ENCODE peak calls at places on chromosomes 11 and 22, in four cellular contexts. D is right lobe of liver, R is ovary, P is cardiac muscle cell. X is an unnamed sample.
A peak's percentile ranks its signal among the peaks of the same experiment; 100 is the strongest.

GRCh38 chr11:68711114-68711513 is 26.8 kb downstream of the GAL start:
- DNase-seq in R (no peak), D (no peak), P (no peak), X (no peak)

GRCh38 chr22:31154975-31155374 is 5.0 kb upstream of the RNF185 start:
- DNase-seq in D (no peak), P (no peak), R (no peak), X (no peak)

GRCh38 chr11:44539971-44540370 is 25.5 kb upstream of the CD82 start:
- DNase-seq in D (no peak), R (no peak), P (no peak), X (no peak)

GRCh38 chr11:74949748-74950127 is 672 bp downstream of the SPCS2 start:
- DNase-seq in D (no peak), P (no peak), R (no peak), X (no peak)

GRCh38 chr11:11789735-11790369 is 51.9 kb upstream of the USP47 start:
- DNase-seq in D (no peak), P (peak; percentile 38), R (no peak), X (no peak)

GRCh38 chr11:114134870-114135269 is 75.4 kb downstream of the ZBTB16 start:
- DNase-seq in D (no peak), R (no peak), P (peak; percentile 96), X (no peak)

GRCh38 chr11:101127699-101128570 is 1.7 kb downstream of the PGR start:
- DNase-seq in R (peak; percentile 49), P (no peak), D (peak; percentile 42), X (no peak)

GRCh38 chr11:100208207-100208606 is 478.9 kb upstream of the ARHGAP42 start:
- DNase-seq in D (no peak), R (no peak), P (no peak), X (no peak)

GRCh38 chr11:1486054-1486825 is at the start of gene MOB2:
- DNase-seq in D (no peak), R (peak; percentile 54), P (peak; percentile 20), X (peak; percentile 16)

GRCh38 chr22:38923463-38924196 is 33.8 kb upstream of the APOBEC3A start:
- DNase-seq in R (peak; percentile 78), P (peak; percentile 87), D (no peak), X (no peak)

GRCh38 chr11:17526326-17526725 is 17.9 kb downstream of the USH1C start:
- DNase-seq in P (no peak), D (no peak), R (no peak), X (no peak)

GRCh38 chr11:45913942-45914635 is 3.6 kb downstream of the PEX16 start:
- DNase-seq in R (no peak), P (no peak), D (no peak), X (peak; percentile 17)

GRCh38 chr22:25942989-25943411 is 201.0 kb downstream of the MYO18B start:
- DNase-seq in R (no peak), P (no peak), D (no peak), X (no peak)

GRCh38 chr22:36368359-36368983 is 19.3 kb downstream of the MYH9 start:
- DNase-seq in R (no peak), D (no peak), P (peak; percentile 91), X (no peak)

GRCh38 chr22:35357883-35358621 is 22.8 kb upstream of the HMOX1 start:
- DNase-seq in R (no peak), P (no peak), D (no peak), X (no peak)

GRCh38 chr11:32870676-32871075 is 21.9 kb upstream of the QSER1 start:
- DNase-seq in R (no peak), D (peak; percentile 50), P (peak; percentile 14), X (peak; percentile 15)

GRCh38 chr22:46612904-46613605 is 7.1 kb upstream of the GRAMD4 start:
- DNase-seq in D (no peak), R (no peak), P (no peak), X (peak; percentile 39)

GRCh38 chr22:35620624-35621245 is 3.6 kb upstream of the MB start:
- DNase-seq in D (no peak), P (peak; percentile 19), R (no peak), X (no peak)

GRCh38 chr11:16382638-16383380 is 26.5 kb upstream of the SOX6 start:
- DNase-seq in P (no peak), D (no peak), R (no peak), X (no peak)

DNA sequence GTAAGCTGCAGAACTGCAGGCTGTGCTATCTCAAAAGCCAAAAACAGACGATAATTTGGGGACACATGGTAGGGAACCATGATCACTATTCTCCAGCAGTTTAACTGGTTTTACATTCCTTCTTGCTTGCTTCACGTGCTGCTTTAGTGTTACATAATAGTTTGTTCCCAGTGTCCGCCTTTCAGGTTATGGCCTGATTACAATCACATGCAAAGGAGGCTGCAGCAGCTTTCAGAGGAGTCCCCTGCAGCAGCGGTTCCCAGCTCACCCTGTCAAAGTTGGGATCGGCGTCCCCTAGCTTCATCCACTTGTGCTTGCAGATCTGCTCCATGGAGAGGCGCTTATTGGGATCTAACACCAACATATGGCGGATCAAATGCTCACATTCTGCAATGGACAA is 39.2 kb upstream of the APOA1 start:
- DNase-seq in P (no peak), R (no peak), D (no peak), X (no peak)
- H3K4me3 ChIP-seq in P (no peak overlapping the region), R (no peak overlapping the region), D (no peak overlapping the region), X (no peak overlapping the region)

DNA sequence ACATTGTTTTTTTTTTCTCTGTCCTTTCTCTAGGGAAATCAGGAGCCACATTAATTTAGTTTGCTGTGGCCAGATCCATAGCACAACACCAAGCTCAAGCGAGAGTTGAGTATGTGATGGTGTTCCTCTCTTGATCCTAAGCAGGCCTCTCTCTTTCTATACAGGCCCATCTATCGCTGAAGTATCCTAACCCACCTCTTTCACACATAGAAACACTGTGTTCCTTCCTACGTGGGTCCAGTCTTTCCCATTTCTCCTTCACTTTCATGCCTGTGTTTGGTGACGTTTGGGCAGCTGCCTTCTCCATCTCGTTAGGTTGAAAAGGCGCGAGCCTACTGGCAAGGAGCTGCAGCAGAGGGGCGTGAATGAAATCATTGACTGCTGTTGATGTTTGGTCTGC is 2.4 kb downstream of the PACS1 start:
- DNase-seq in P (no peak), R (no peak), D (peak; percentile 25), X (no peak)
- H3K4me3 ChIP-seq in P (no peak overlapping the region), R (no peak overlapping the region), D (no peak overlapping the region), X (no peak overlapping the region)

GRCh38 chr11:112784323-112785073 is 176.7 kb upstream of the NCAM1 start:
- DNase-seq in R (peak; percentile 70), P (peak; percentile 98), D (peak; percentile 59), X (no peak)

GRCh38 chr11:112785104-112785503 is 176.1 kb upstream of the NCAM1 start:
- DNase-seq in P (peak; percentile 86), R (peak; percentile 40), D (no peak), X (no peak)

GRCh38 chr11:112786886-112787530 is 174.2 kb upstream of the NCAM1 start:
- DNase-seq in R (no peak), P (no peak), D (no peak), X (no peak)

GRCh38 chr11:112786196-112786595 is 175.0 kb upstream of the NCAM1 start:
- DNase-seq in R (no peak), D (no peak), P (no peak), X (no peak)

DNA sequence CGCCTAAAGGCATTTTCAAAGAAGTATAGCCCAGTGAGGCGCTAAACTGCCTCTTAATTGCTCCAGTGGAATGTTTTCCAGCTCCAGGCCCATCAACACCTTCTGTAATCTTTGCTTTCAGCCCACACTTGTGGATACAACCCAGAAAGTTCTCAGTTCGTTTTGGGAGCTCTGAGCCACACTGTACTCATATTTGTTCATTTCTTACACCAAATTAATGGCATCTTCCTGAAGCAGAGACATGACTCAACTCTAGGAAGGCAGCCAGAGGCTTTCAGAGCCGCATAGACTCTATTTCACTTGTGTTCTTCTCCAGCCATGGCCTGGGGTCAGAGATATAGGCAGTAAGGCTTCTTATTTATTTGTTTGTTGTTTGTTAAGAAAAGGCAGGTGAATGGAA is 175.5 kb upstream of the NCAM1 start:
- DNase-seq in D (no peak), R (peak; percentile 43), P (peak; percentile 87), X (no peak)
- H3K4me3 ChIP-seq in D (no peak overlapping the region), R (no peak overlapping the region), P (no peak overlapping the region), X (no peak overlapping the region)

DNA sequence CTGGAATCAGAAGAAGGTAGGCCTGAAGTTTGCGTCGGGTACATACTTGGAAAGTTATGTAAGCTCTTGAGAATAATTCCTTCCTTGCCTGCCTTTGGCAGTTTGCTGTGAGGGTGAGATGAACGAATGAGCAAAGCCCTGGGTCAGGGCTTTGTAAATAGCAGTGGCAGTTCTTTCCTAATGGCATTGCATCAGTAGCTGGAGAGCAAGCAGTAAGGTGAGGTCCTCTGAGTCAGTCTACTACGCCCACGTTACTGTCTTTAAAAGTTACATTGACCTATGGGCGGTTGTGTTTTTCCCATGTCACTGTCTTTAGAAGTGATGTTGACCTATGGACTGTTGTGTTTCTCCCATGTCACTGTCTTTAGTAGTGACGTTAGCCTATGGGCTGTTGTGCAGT is 179.1 kb upstream of the E2F8 start:
- DNase-seq in R (no peak), D (peak; percentile 67), P (no peak), X (no peak)
- H3K4me3 ChIP-seq in R (no peak overlapping the region), D (no peak overlapping the region), P (no peak overlapping the region), X (no peak overlapping the region)